ENCODE peak calls at places on chromosomes 2 and 18, in four cellular contexts. One of them, this sample, is unnamed.
A peak's percentile ranks its signal among the peaks of the same experiment; 100 is the strongest.

GRCh38 chr2:38327580-38327979 is 49.5 kb downstream of the ATL2 start:
- DNase-seq in suprapubic skin: no peak
- DNase-seq in GM12865: peak; percentile 6
- DNase-seq in body of pancreas: no peak
- DNase-seq in this sample: no peak

GRCh38 chr2:197059498-197059897 is 133.0 kb upstream of the PGAP1 start:
- DNase-seq in body of pancreas: no peak
- DNase-seq in GM12865: no peak
- DNase-seq in suprapubic skin: no peak
- DNase-seq in this sample: no peak

GRCh38 chr2:38889575-38889974 is at the start of gene ARHGEF33:
- DNase-seq in GM12865: no peak
- DNase-seq in suprapubic skin: no peak
- DNase-seq in body of pancreas: no peak
- DNase-seq in this sample: no peak

GRCh38 chr2:109253216-109253615 is 124.2 kb downstream of the SH3RF3 start:
- DNase-seq in suprapubic skin: no peak
- DNase-seq in body of pancreas: no peak
- DNase-seq in GM12865: no peak
- DNase-seq in this sample: no peak

GRCh38 chr2:95836151-95836550 is 155.5 kb downstream of the ANKRD36C start:
- DNase-seq in GM12865: no peak
- DNase-seq in suprapubic skin: no peak
- DNase-seq in body of pancreas: no peak
- DNase-seq in this sample: no peak

GRCh38 chr2:42752299-42752698 is 11.6 kb downstream of the OXER1 start:
- DNase-seq in suprapubic skin: no peak
- DNase-seq in GM12865: peak; percentile 74
- DNase-seq in body of pancreas: peak; percentile 58
- DNase-seq in this sample: no peak

GRCh38 chr2:27270680-27271079 is 4.6 kb upstream of the DNAJC5G start:
- DNase-seq in body of pancreas: no peak
- DNase-seq in suprapubic skin: no peak
- DNase-seq in GM12865: no peak
- DNase-seq in this sample: no peak

GRCh38 chr2:239285071-239285931 is 115.5 kb downstream of the HDAC4 start:
- DNase-seq in suprapubic skin: peak; percentile 57
- DNase-seq in GM12865: peak; percentile 59
- DNase-seq in body of pancreas: no peak
- DNase-seq in this sample: no peak

GRCh38 chr18:6205706-6206105 is 209.0 kb downstream of the L3MBTL4 start:
- DNase-seq in body of pancreas: no peak
- DNase-seq in GM12865: no peak
- DNase-seq in suprapubic skin: no peak
- DNase-seq in this sample: no peak

GRCh38 chr2:217604527-217605279 is 398.1 kb downstream of the TNS1 start:
- DNase-seq in GM12865: no peak
- DNase-seq in body of pancreas: no peak
- DNase-seq in suprapubic skin: no peak
- DNase-seq in this sample: no peak

GRCh38 chr2:127407661-127408003 is 10.6 kb upstream of the PROC start:
- DNase-seq in GM12865: no peak
- DNase-seq in body of pancreas: no peak
- DNase-seq in suprapubic skin: no peak
- DNase-seq in this sample: no peak

GRCh38 chr2:200625317-200625716 is 39.5 kb downstream of the AOX1 start:
- DNase-seq in GM12865: no peak
- DNase-seq in suprapubic skin: no peak
- DNase-seq in body of pancreas: no peak
- DNase-seq in this sample: no peak

GRCh38 chr18:48371854-48372598 is 37.2 kb downstream of the ZBTB7C start:
- DNase-seq in GM12865: no peak
- DNase-seq in suprapubic skin: no peak
- DNase-seq in body of pancreas: no peak
- DNase-seq in this sample: no peak

GRCh38 chr18:2932247-2933181 is 80.4 kb downstream of the LPIN2 start:
- DNase-seq in body of pancreas: peak; percentile 78
- DNase-seq in GM12865: peak; percentile 73
- DNase-seq in suprapubic skin: no peak
- DNase-seq in this sample: peak; percentile 45

GRCh38 chr2:235191933-235192332 is 240.1 kb downstream of the SH3BP4 start:
- DNase-seq in suprapubic skin: no peak
- DNase-seq in body of pancreas: no peak
- DNase-seq in GM12865: no peak
- DNase-seq in this sample: no peak

GRCh38 chr18:73797419-73797818 is 350.2 kb downstream of the FBXO15 start:
- DNase-seq in GM12865: no peak
- DNase-seq in suprapubic skin: no peak
- DNase-seq in body of pancreas: no peak
- DNase-seq in this sample: no peak

GRCh38 chr2:223897669-223898314 is 47.3 kb downstream of the WDFY1 start:
- DNase-seq in body of pancreas: no peak
- DNase-seq in GM12865: peak; percentile 69
- DNase-seq in suprapubic skin: no peak
- DNase-seq in this sample: no peak

DNA sequence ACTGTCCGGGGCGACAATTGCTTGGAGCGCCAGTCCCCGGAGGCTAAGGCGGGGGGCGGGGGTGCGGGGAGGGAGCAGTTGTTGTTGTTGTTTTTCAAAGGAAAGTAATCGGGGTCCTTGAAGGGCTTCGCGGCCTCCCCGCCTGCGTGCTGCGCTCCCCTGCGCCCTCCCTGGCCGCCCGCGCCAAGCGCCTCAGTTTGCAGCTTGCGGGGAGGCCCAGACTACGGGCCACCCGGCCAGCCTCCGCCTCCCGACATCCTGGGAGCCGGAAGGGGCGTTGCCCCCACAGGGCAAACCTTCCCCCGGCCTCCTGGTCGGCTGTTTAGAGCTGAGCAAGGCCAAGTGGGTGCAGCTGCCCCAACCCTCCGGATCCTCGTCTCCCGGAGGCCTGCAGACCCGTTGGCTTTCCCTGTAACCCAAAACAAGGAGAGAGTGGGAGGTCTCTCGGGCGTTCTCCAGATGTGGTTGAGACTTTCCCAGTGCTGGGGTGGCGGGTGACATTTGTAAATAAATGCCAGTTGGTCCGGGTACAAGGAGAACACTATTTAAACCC is 3.7 kb upstream of the SIX3 start:
- DNase-seq in GM12865: peak; percentile 58
- DNase-seq in suprapubic skin: no peak
- DNase-seq in body of pancreas: no peak
- DNase-seq in this sample: no peak
- TF ChIP-seq CTCF in GM12865: no peak
- TF ChIP-seq CTCF in suprapubic skin: no peak
- TF ChIP-seq CTCF in body of pancreas: no peak
- TF ChIP-seq CTCF in this sample: no peak

DNA sequence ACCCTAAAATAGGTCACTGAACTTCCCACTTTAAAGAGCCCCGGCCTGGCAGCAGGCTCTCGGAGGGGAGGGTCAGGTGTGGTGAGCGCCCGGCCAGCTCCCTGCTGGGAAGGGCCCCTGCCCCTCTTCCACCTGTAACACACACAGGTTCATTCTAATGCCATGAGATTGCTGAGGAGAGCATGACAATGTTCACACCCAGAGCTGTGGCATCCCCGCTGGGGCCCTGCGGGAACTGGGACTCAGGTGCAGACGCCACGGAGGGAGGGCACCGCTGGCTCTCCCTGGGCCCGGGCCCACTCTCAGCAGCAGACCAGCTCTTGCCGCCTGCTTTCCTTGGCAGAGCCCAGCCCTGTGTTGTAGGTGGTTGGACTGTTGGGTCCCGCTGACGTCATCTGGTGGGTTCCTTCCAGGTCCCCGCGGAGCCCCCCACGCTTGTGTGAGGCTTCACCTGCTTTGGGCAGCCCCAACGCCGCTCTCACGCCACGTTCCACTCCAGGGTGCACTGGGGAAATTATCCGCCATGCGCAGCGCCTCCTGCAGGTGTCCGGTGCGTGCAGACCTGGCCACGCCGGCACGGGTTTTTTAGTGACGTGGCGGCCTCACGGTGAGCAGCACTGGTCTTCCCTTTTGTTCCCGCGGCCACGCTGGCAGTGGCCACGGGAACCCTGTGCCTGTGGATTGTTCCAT is 50.4 kb upstream of the KCNG2 start:
- DNase-seq in suprapubic skin: no peak
- DNase-seq in GM12865: no peak
- DNase-seq in body of pancreas: no peak
- DNase-seq in this sample: no peak
- TF ChIP-seq CTCF in suprapubic skin: no peak
- TF ChIP-seq CTCF in GM12865: no peak
- TF ChIP-seq CTCF in body of pancreas: no peak
- TF ChIP-seq CTCF in this sample: no peak

GRCh38 chr2:222076978-222077690 is 221.7 kb downstream of the PAX3 start:
- DNase-seq in suprapubic skin: no peak
- DNase-seq in body of pancreas: no peak
- DNase-seq in GM12865: no peak
- DNase-seq in this sample: no peak
- TF ChIP-seq CTCF in suprapubic skin: no peak
- TF ChIP-seq CTCF in body of pancreas: no peak
- TF ChIP-seq CTCF in GM12865: no peak
- TF ChIP-seq CTCF in this sample: no peak

GRCh38 chr2:117603569-117603968 is 210.9 kb upstream of the DDX18 start:
- DNase-seq in GM12865: no peak
- DNase-seq in suprapubic skin: no peak
- DNase-seq in body of pancreas: no peak
- DNase-seq in this sample: no peak

GRCh38 chr2:117613101-117613500 is 201.4 kb upstream of the DDX18 start:
- DNase-seq in body of pancreas: no peak
- DNase-seq in suprapubic skin: no peak
- DNase-seq in GM12865: no peak
- DNase-seq in this sample: no peak

GRCh38 chr2:117607202-117607601 is 207.3 kb upstream of the DDX18 start:
- DNase-seq in body of pancreas: no peak
- DNase-seq in suprapubic skin: no peak
- DNase-seq in GM12865: no peak
- DNase-seq in this sample: no peak
- TF ChIP-seq CTCF in body of pancreas: no peak
- TF ChIP-seq CTCF in suprapubic skin: no peak
- TF ChIP-seq CTCF in GM12865: no peak
- TF ChIP-seq CTCF in this sample: no peak

DNA sequence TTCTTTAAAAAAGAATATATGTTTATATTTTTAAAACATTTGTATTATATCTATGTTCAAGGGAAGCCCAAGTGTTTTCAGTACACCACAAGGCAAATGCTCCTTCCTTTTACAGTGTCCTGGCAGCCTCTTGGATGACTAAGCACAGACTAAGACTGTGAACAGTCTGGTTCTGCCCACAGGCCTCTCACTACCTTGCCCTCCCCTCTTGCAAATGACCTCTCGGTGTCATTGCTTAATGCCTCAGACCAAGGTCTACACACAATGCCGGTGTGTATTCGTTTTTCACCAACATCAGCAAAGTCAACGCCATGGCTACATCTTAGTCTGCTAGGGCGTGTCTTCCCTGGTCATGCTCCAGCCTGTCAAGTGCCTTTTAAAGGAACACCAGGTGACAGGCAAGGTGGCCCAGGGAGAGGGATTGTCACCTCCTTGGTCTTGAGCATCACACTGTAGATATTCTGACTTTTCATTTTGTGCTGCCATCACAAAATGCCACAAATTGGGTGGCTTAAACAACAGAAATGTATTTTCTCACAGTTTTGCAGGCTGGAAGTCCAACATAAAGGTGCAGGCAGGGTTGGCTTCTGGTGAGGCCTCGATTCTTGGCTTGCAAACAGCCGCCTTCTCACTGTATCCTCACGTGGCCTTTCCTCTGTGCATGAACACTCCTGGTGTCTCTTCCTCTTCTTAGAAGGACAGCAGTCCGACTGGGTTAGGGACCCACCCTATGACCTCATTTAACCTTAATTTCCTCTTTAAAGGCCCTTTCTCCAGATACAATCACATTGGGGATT is 266.4 kb downstream of the KLHL29 start:
- DNase-seq in body of pancreas: no peak
- DNase-seq in suprapubic skin: no peak
- DNase-seq in GM12865: no peak
- DNase-seq in this sample: no peak
- TF ChIP-seq CTCF in body of pancreas: no peak
- TF ChIP-seq CTCF in suprapubic skin: no peak
- TF ChIP-seq CTCF in GM12865: no peak
- TF ChIP-seq CTCF in this sample: no peak

This sample was measured in endothelial cell.